ENCODE peak calls at places on chromosome 15, in six cellular contexts. G is HFF-Myc, T is PC-9, W is transverse colon, E is retina, Q is NCI-H748 treated with DMSO at 0.1 percent for 48 hours. A is an unnamed sample.

GRCh38 chr15:101090460-101090853 is 161.4 kb downstream of the CHSY1 start:
- DNase-seq in Q (no peak), G (no peak), W (no peak), T (no peak), E (no peak), A (no peak)

GRCh38 chr15:39298563-39298962 is 282.3 kb upstream of the THBS1 start:
- DNase-seq in Q (no peak), E (no peak), T (no peak), W (no peak), G (no peak), A (no peak)

GRCh38 chr15:61184431-61184830 is 44.7 kb downstream of the RORA start:
- DNase-seq in T (no peak), Q (no peak), E (no peak), W (no peak), G (no peak), A (no peak)

GRCh38 chr15:52137432-52138357 is 25.1 kb upstream of the BCL2L10 start:
- DNase-seq in T (no peak), Q (no peak), G (no peak), E (no peak), W (peak), A (no peak)

GRCh38 chr15:47972738-47973137 is 148.1 kb upstream of the SLC24A5 start:
- DNase-seq in T (no peak), W (no peak), E (no peak), Q (no peak), G (no peak), A (no peak)

GRCh38 chr15:33864360-33865075 is 103.8 kb upstream of the CHRM5 start:
- DNase-seq in W (no peak), E (no peak), Q (no peak), G (no peak), T (no peak), A (no peak)

GRCh38 chr15:63501256-63502089 is 2.9 kb upstream of the USP3 start:
- DNase-seq in T (peak), W (peak), Q (no peak), E (no peak), G (peak), A (peak)

GRCh38 chr15:77031376-77032050 is 36.6 kb downstream of the PSTPIP1 start:
- DNase-seq in E (peak), W (peak), G (no peak), Q (no peak), T (peak), A (peak)

GRCh38 chr15:89630974-89631901 is 24.0 kb downstream of the KIF7 start:
- DNase-seq in W (no peak), T (no peak), G (no peak), Q (no peak), E (no peak), A (no peak)

GRCh38 chr15:67149068-67149841 is 83.9 kb downstream of the SMAD3 start:
- DNase-seq in T (peak), Q (no peak), G (no peak), E (no peak), W (no peak), A (no peak)

GRCh38 chr15:59991919-59992318 is 12.2 kb upstream of the FOXB1 start:
- DNase-seq in G (no peak), T (no peak), W (no peak), Q (no peak), E (no peak), A (no peak)

GRCh38 chr15:92958105-92958504 is 58.0 kb downstream of the CHD2 start:
- DNase-seq in W (no peak), T (no peak), Q (no peak), G (no peak), E (no peak), A (no peak)

GRCh38 chr15:83210619-83211018 is 3.0 kb upstream of the HDGFL3 start:
- DNase-seq in T (peak), E (no peak), W (no peak), G (no peak), Q (no peak), A (no peak)

GRCh38 chr15:34154725-34155204 is 52.9 kb downstream of the PGBD4 start:
- DNase-seq in G (no peak), W (no peak), E (no peak), Q (no peak), T (peak), A (peak)

GRCh38 chr15:63973212-63974009 is 72.9 kb downstream of the DAPK2 start:
- DNase-seq in G (peak), E (no peak), T (no peak), W (no peak), Q (no peak), A (no peak)

GRCh38 chr15:52151353-52151752 is 38.8 kb upstream of the BCL2L10 start:
- DNase-seq in Q (no peak), W (no peak), T (peak), G (no peak), E (no peak), A (no peak)

GRCh38 chr15:85588657-85589056 is 206.1 kb downstream of the KLHL25 start:
- DNase-seq in G (no peak), Q (no peak), E (no peak), W (no peak), T (no peak), A (no peak)

GRCh38 chr15:59295742-59296090 is 77.0 kb downstream of the MYO1E start:
- DNase-seq in G (no peak), Q (no peak), E (peak), T (no peak), W (no peak), A (no peak)

GRCh38 chr15:40594429-40594836 is 384 bp downstream of the KNL1 start:
- DNase-seq in E (no peak), G (no peak), Q (no peak), W (peak), T (peak), A (peak)

GRCh38 chr15:38861108-38861507 is 296.5 kb upstream of the RASGRP1 start:
- DNase-seq in G (no peak), W (peak), Q (no peak), T (no peak), E (no peak), A (no peak)

GRCh38 chr15:73957276-73957675 is 31.0 kb downstream of the LOXL1 start:
- DNase-seq in T (peak), G (no peak), Q (no peak), W (no peak), E (no peak), A (no peak)

GRCh38 chr15:56243774-56244236 is at the start of gene RFX7:
- DNase-seq in Q (no peak), W (peak), T (no peak), E (peak), G (no peak), A (peak)

GRCh38 chr15:78237146-78237545 is 2.8 kb upstream of the ACSBG1 start:
- DNase-seq in T (no peak), E (no peak), Q (no peak), W (no peak), G (no peak), A (no peak)

GRCh38 chr15:80604583-80605506 is 90.3 kb upstream of the ABHD17C start:
- DNase-seq in W (no peak), G (no peak), T (no peak), E (no peak), Q (no peak), A (no peak)

GRCh38 chr15:101042320-101042719 is 123.2 kb downstream of the LRRK1 start:
- DNase-seq in Q (no peak), E (no peak), T (no peak), W (peak), G (no peak), A (no peak)

GRCh38 chr15:44368367-44368766 is 59.1 kb upstream of the CTDSPL2 start:
- DNase-seq in T (no peak), E (no peak), W (no peak), G (no peak), Q (no peak), A (no peak)

GRCh38 chr15:68310811-68311463 is 33.4 kb downstream of the FEM1B start:
- DNase-seq in W (no peak), Q (no peak), E (no peak), G (no peak), T (no peak), A (no peak)

GRCh38 chr15:70318996-70319465 is 221.3 kb upstream of the TLE3 start:
- DNase-seq in Q (no peak), W (peak), G (peak), E (no peak), T (peak), A (no peak)

GRCh38 chr15:22811640-22812039 is 25.2 kb downstream of the NIPA1 start:
- DNase-seq in E (no peak), T (no peak), G (no peak), W (peak), Q (no peak), A (no peak)

GRCh38 chr15:71386448-71387236 is 271.4 kb downstream of the THSD4 start:
- DNase-seq in Q (no peak), T (no peak), W (no peak), E (no peak), G (no peak), A (no peak)

GRCh38 chr15:56835598-56836275 is 82.7 kb upstream of the TCF12 start:
- DNase-seq in T (no peak), E (no peak), G (no peak), W (no peak), Q (no peak), A (no peak)

GRCh38 chr15:40310001-40310959 is 2.5 kb upstream of the PLCB2 start:
- DNase-seq in Q (no peak), W (peak), G (no peak), T (no peak), E (peak), A (no peak)